ENCODE peak calls at places on chromosome 1, in five cellular contexts. G is foreskin keratinocyte, R is kidney, H is neural progenitor cell, K is HL-60. P is an unnamed sample.

GRCh38 chr1:41072051-41072450 is 50.5 kb upstream of the SLFNL1 start:
- DNase-seq in H (no peak), R (no peak), G (no peak), K (no peak), P (no peak)

GRCh38 chr1:220296941-220297460 is 24.7 kb upstream of the RAB3GAP2 start:
- DNase-seq in K (no peak), H (no peak), G (no peak), R (no peak), P (no peak)

GRCh38 chr1:179164494-179164893 is 65.0 kb downstream of the ABL2 start:
- DNase-seq in H (no peak), G (peak), K (no peak), R (no peak), P (peak)

GRCh38 chr1:10228528-10228927 is 18.2 kb downstream of the KIF1B start:
- DNase-seq in G (no peak), H (no peak), K (no peak), R (no peak), P (no peak)

GRCh38 chr1:21149430-21149861 is 27.3 kb downstream of the EIF4G3 start:
- DNase-seq in H (no peak), K (no peak), R (no peak), G (peak), P (peak)

GRCh38 chr1:44733365-44733764 is 2.4 kb upstream of the RNU5D-1 start:
- DNase-seq in K (no peak), H (no peak), R (no peak), G (no peak), P (no peak)

GRCh38 chr1:225768662-225769426 is 8.8 kb upstream of the SRP9 start:
- DNase-seq in H (no peak), G (no peak), R (no peak), K (no peak), P (no peak)

GRCh38 chr1:173113015-173113741 is 62.4 kb upstream of the TNFSF18 start:
- DNase-seq in R (no peak), G (peak), K (no peak), H (no peak), P (peak)

GRCh38 chr1:35808376-35809155 is 750 bp downstream of the AGO4 start:
- DNase-seq in K (peak), G (no peak), R (peak), H (peak), P (no peak)

GRCh38 chr1:226320930-226321329 is 12.0 kb upstream of the LIN9 start:
- DNase-seq in G (no peak), R (no peak), H (no peak), K (no peak), P (no peak)

GRCh38 chr1:65904681-65905083 is 112.0 kb downstream of the PDE4B start:
- DNase-seq in K (no peak), R (no peak), G (no peak), H (no peak), P (no peak)

GRCh38 chr1:44034423-44034822 is 3.2 kb upstream of the SLC6A9 start:
- DNase-seq in K (no peak), R (no peak), G (no peak), H (no peak), P (no peak)

GRCh38 chr1:65041014-65041413 is 74.7 kb upstream of the JAK1 start:
- DNase-seq in G (no peak), R (no peak), H (no peak), K (no peak), P (no peak)

GRCh38 chr1:59494145-59494824 is 197.4 kb downstream of the FGGY start:
- DNase-seq in K (peak), R (no peak), G (no peak), H (no peak), P (no peak)

GRCh38 chr1:183517401-183517800 is 45.1 kb downstream of the SMG7 start:
- DNase-seq in H (no peak), K (no peak), R (no peak), G (no peak), P (peak)

GRCh38 chr1:245110406-245110805 is 44.4 kb upstream of the KIF26B start:
- DNase-seq in K (no peak), H (no peak), R (no peak), G (no peak), P (no peak)

GRCh38 chr1:96747565-96747964 is 26.0 kb downstream of the PTBP2 start:
- DNase-seq in R (no peak), H (no peak), G (no peak), K (no peak), P (no peak)

GRCh38 chr1:230728710-230729392 is 14.9 kb upstream of the AGT start:
- DNase-seq in G (no peak), R (no peak), K (no peak), H (no peak), P (no peak)

GRCh38 chr1:242890211-242890741 is 364.8 kb downstream of the CEP170 start:
- DNase-seq in R (no peak), H (peak), G (no peak), K (no peak), P (no peak)

GRCh38 chr1:237352747-237353146 is 310.8 kb downstream of the RYR2 start:
- DNase-seq in H (no peak), R (no peak), G (no peak), K (no peak), P (no peak)

GRCh38 chr1:30763654-30764248 is 6.2 kb upstream of the LAPTM5 start:
- DNase-seq in K (no peak), H (no peak), R (peak), G (no peak), P (no peak)

GRCh38 chr1:2378956-2379732 is 12.2 kb downstream of the MORN1 start:
- DNase-seq in H (no peak), G (no peak), R (peak), K (no peak), P (no peak)

GRCh38 chr1:64516803-64517568 is 47.1 kb downstream of the CACHD1 start:
- DNase-seq in K (no peak), R (no peak), H (no peak), G (no peak), P (no peak)

GRCh38 chr1:24909388-24909898 is 20.6 kb downstream of the RUNX3 start:
- DNase-seq in H (peak), K (no peak), R (peak), G (no peak), P (no peak)

GRCh38 chr1:33517596-33518250 is 45.3 kb downstream of the ZSCAN20 start:
- DNase-seq in H (no peak), K (no peak), G (no peak), R (no peak), P (no peak)

GRCh38 chr1:33515607-33516006 is 43.2 kb downstream of the ZSCAN20 start:
- DNase-seq in R (no peak), K (no peak), H (no peak), G (no peak), P (no peak)

GRCh38 chr1:33515112-33515511 is 42.7 kb downstream of the ZSCAN20 start:
- DNase-seq in H (no peak), R (no peak), K (no peak), G (no peak), P (no peak)

GRCh38 chr1:33516428-33516827 is 44.0 kb downstream of the ZSCAN20 start:
- DNase-seq in R (no peak), G (no peak), K (no peak), H (no peak), P (no peak)

GRCh38 chr1:33516891-33517550 is 44.6 kb downstream of the ZSCAN20 start:
- DNase-seq in R (no peak), G (no peak), H (no peak), K (no peak), P (no peak)
- H3K27ac ChIP-seq in R (no peak), G (no peak), H (no peak), K (no peak), P (no peak)

GRCh38 chr1:223144431-223144830 is 1.4 kb upstream of the TLR5 start:
- DNase-seq in H (no peak), R (no peak), K (no peak), G (no peak), P (no peak)
- H3K27ac ChIP-seq in H (no peak), R (peak), K (no peak), G (no peak), P (no peak)

DNA sequence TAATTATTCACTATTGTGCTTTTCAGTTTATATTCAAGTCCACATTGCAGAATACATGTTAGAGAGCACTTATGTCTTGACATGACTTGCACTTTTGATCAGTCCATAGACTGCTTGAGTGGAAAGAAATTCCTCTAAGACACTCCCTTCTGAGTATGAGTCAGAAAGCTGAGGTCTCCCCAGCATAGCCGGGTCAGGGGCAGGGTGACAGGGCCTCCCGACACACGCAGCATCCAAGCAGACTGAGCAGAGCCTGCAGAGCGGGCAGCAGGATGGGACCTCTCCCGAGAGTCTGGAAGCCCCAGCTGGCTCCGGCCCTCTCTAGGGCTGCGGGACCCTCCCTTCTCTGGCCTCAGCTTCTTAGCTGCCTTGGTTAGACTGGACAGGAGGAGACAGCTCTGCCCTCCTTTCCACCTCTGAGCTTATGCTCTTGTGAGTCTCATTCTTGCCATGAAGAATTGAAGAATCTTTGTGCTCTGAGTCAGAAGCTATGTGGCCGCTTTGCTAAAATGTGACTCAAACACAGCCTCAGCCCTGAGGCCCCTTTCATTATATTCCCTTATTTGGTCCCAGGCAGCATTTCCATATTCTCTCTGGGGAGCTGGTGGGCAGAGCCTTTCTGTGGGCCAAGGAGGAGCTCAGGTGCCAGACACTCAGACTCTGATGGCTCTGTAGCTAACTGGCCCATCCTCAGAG is 11.2 kb upstream of the CAPN2 start:
- DNase-seq in K (no peak), G (peak), H (no peak), R (peak), P (peak)
- H3K27ac ChIP-seq in K (no peak), G (peak), H (no peak), R (no peak), P (peak)

GRCh38 chr1:77824083-77824482 is 44.6 kb downstream of the MIGA1 start:
- DNase-seq in G (peak), H (no peak), R (no peak), K (no peak), P (no peak)
- H3K27ac ChIP-seq in G (no peak), H (no peak), R (no peak), K (no peak), P (peak)

GRCh38 chr1:16171314-16172223 is 15.7 kb upstream of the EPHA2 start:
- DNase-seq in G (no peak), H (no peak), K (no peak), R (no peak), P (no peak)
- H3K27ac ChIP-seq in G (no peak), H (no peak), K (no peak), R (no peak), P (peak)

GRCh38 chr1:112256413-112256812 is 139.6 kb upstream of the CTTNBP2NL start:
- DNase-seq in R (no peak), K (no peak), H (no peak), G (no peak), P (no peak)
- H3K27ac ChIP-seq in R (no peak), K (no peak), H (no peak), G (no peak), P (no peak)

DNA sequence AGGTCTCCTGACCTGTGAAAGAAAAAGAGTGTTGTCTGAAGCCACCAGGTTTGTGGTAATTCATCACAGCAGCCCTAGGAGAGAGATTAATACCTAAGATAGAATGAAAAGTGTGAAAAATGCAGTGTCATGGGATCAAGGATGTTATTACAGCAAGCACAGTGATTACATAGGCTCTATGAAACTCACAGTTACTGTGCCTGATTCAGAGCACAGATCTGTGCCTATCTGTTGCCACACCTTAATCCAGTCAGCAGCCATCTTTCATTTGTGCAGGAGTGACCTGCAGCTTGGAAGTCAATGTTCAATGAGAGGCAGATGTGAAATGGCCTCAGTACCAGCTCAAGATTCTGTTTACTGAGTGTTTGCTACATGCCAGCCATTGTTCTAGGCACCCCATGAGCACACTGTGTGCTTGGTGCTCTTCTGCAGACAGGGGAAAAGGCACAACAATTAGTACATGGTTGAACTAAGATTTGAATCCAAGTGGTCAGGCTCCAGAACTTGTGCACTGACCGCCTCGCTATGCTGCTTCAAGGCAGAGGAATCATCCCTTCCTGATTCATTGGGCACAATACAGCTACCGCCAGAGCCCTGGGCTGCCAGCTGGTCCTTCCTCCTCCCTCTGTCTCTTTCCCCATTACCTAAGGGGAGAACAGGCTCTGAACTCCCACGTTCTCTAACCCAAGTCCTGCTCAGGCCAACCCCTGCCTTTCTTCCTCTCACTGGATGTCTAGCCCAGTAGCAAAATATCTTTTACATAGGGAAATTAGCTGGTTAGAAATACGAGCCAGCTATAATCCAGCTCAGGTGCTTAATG is 56.2 kb upstream of the NEK2 start:
- DNase-seq in H (no peak), R (no peak), K (no peak), G (no peak), P (no peak)
- H3K27ac ChIP-seq in H (no peak), R (no peak), K (no peak), G (no peak), P (no peak)

P was measured in epithelial cell of prostate.